ENCODE peak calls at places on chromosomes 5 and 9, in nine cellular contexts. One of them, this sample, is unnamed.

GRCh38 chr9:78356634-78357033 is 59.7 kb downstream of the PSAT1 start:
- DNase-seq in T1000: no peak
- DNase-seq in cardiac fibroblast: no peak
- DNase-seq in foreskin melanocyte: no peak
- DNase-seq in endodermal cell: no peak
- DNase-seq in LoVo: no peak
- DNase-seq in mucosa of descending colon: no peak
- DNase-seq in NCI-H1417 treated with DMSO at 0.1 percent for 48 hours: no peak
- DNase-seq in AG08396: no peak
- DNase-seq in this sample: no peak

GRCh38 chr9:136143215-136144001 is 24.7 kb upstream of the TMEM250 start:
- DNase-seq in NCI-H1417 treated with DMSO at 0.1 percent for 48 hours: no peak
- DNase-seq in cardiac fibroblast: peak
- DNase-seq in mucosa of descending colon: no peak
- DNase-seq in endodermal cell: peak
- DNase-seq in AG08396: no peak
- DNase-seq in foreskin melanocyte: no peak
- DNase-seq in T1000: no peak
- DNase-seq in LoVo: peak
- DNase-seq in this sample: no peak

GRCh38 chr5:170307575-170308465 is 10.2 kb upstream of the LCP2 start:
- DNase-seq in foreskin melanocyte: peak
- DNase-seq in NCI-H1417 treated with DMSO at 0.1 percent for 48 hours: no peak
- DNase-seq in T1000: no peak
- DNase-seq in cardiac fibroblast: peak
- DNase-seq in mucosa of descending colon: no peak
- DNase-seq in LoVo: no peak
- DNase-seq in endodermal cell: no peak
- DNase-seq in AG08396: peak
- DNase-seq in this sample: peak

GRCh38 chr9:3490957-3491356 is 34.8 kb downstream of the RFX3 start:
- DNase-seq in cardiac fibroblast: no peak
- DNase-seq in endodermal cell: no peak
- DNase-seq in mucosa of descending colon: no peak
- DNase-seq in AG08396: no peak
- DNase-seq in T1000: no peak
- DNase-seq in NCI-H1417 treated with DMSO at 0.1 percent for 48 hours: no peak
- DNase-seq in foreskin melanocyte: no peak
- DNase-seq in LoVo: no peak
- DNase-seq in this sample: no peak

GRCh38 chr9:73023025-73023541 is 70.2 kb upstream of the ALDH1A1 start:
- DNase-seq in mucosa of descending colon: no peak
- DNase-seq in T1000: no peak
- DNase-seq in NCI-H1417 treated with DMSO at 0.1 percent for 48 hours: peak
- DNase-seq in endodermal cell: peak
- DNase-seq in cardiac fibroblast: peak
- DNase-seq in LoVo: peak
- DNase-seq in foreskin melanocyte: peak
- DNase-seq in AG08396: peak
- DNase-seq in this sample: no peak

GRCh38 chr5:73139485-73139884 is 19.1 kb downstream of the TMEM171 start:
- DNase-seq in AG08396: no peak
- DNase-seq in foreskin melanocyte: no peak
- DNase-seq in mucosa of descending colon: no peak
- DNase-seq in endodermal cell: no peak
- DNase-seq in NCI-H1417 treated with DMSO at 0.1 percent for 48 hours: no peak
- DNase-seq in T1000: no peak
- DNase-seq in LoVo: no peak
- DNase-seq in cardiac fibroblast: no peak
- DNase-seq in this sample: no peak

GRCh38 chr5:52778784-52779183 is 8.9 kb upstream of the ITGA1 start:
- DNase-seq in AG08396: no peak
- DNase-seq in T1000: no peak
- DNase-seq in foreskin melanocyte: no peak
- DNase-seq in LoVo: no peak
- DNase-seq in mucosa of descending colon: no peak
- DNase-seq in cardiac fibroblast: no peak
- DNase-seq in NCI-H1417 treated with DMSO at 0.1 percent for 48 hours: no peak
- DNase-seq in endodermal cell: no peak
- DNase-seq in this sample: no peak

GRCh38 chr9:24297931-24298330 is 247.8 kb downstream of the IZUMO3 start:
- DNase-seq in cardiac fibroblast: no peak
- DNase-seq in T1000: no peak
- DNase-seq in AG08396: no peak
- DNase-seq in foreskin melanocyte: no peak
- DNase-seq in endodermal cell: no peak
- DNase-seq in LoVo: no peak
- DNase-seq in mucosa of descending colon: no peak
- DNase-seq in NCI-H1417 treated with DMSO at 0.1 percent for 48 hours: no peak
- DNase-seq in this sample: no peak

GRCh38 chr9:16921855-16922254 is 51.4 kb upstream of the BNC2 start:
- DNase-seq in NCI-H1417 treated with DMSO at 0.1 percent for 48 hours: peak
- DNase-seq in T1000: no peak
- DNase-seq in mucosa of descending colon: no peak
- DNase-seq in AG08396: no peak
- DNase-seq in endodermal cell: no peak
- DNase-seq in cardiac fibroblast: peak
- DNase-seq in foreskin melanocyte: no peak
- DNase-seq in LoVo: peak
- DNase-seq in this sample: no peak

GRCh38 chr9:134545213-134546211 is 96.1 kb upstream of the COL5A1 start:
- DNase-seq in NCI-H1417 treated with DMSO at 0.1 percent for 48 hours: no peak
- DNase-seq in cardiac fibroblast: peak
- DNase-seq in LoVo: no peak
- DNase-seq in mucosa of descending colon: peak
- DNase-seq in foreskin melanocyte: peak
- DNase-seq in T1000: no peak
- DNase-seq in endodermal cell: peak
- DNase-seq in AG08396: peak
- DNase-seq in this sample: peak

GRCh38 chr5:38426493-38426892 is 130.0 kb downstream of the LIFR start:
- DNase-seq in cardiac fibroblast: peak
- DNase-seq in mucosa of descending colon: no peak
- DNase-seq in AG08396: no peak
- DNase-seq in NCI-H1417 treated with DMSO at 0.1 percent for 48 hours: no peak
- DNase-seq in T1000: no peak
- DNase-seq in LoVo: no peak
- DNase-seq in foreskin melanocyte: no peak
- DNase-seq in endodermal cell: no peak
- DNase-seq in this sample: no peak

GRCh38 chr5:132260714-132261615 is 3.5 kb downstream of the PDLIM4 start:
- DNase-seq in LoVo: peak
- DNase-seq in endodermal cell: peak
- DNase-seq in mucosa of descending colon: no peak
- DNase-seq in NCI-H1417 treated with DMSO at 0.1 percent for 48 hours: no peak
- DNase-seq in T1000: peak
- DNase-seq in cardiac fibroblast: peak
- DNase-seq in AG08396: no peak
- DNase-seq in foreskin melanocyte: peak
- DNase-seq in this sample: peak

GRCh38 chr9:131039129-131039954 is 30.4 kb downstream of the LAMC3 start:
- DNase-seq in cardiac fibroblast: no peak
- DNase-seq in endodermal cell: no peak
- DNase-seq in mucosa of descending colon: no peak
- DNase-seq in AG08396: no peak
- DNase-seq in LoVo: no peak
- DNase-seq in foreskin melanocyte: no peak
- DNase-seq in T1000: no peak
- DNase-seq in NCI-H1417 treated with DMSO at 0.1 percent for 48 hours: no peak
- DNase-seq in this sample: no peak

GRCh38 chr5:96288166-96288844 is 144.7 kb downstream of the PCSK1 start:
- DNase-seq in NCI-H1417 treated with DMSO at 0.1 percent for 48 hours: no peak
- DNase-seq in mucosa of descending colon: no peak
- DNase-seq in AG08396: no peak
- DNase-seq in cardiac fibroblast: peak
- DNase-seq in endodermal cell: no peak
- DNase-seq in LoVo: no peak
- DNase-seq in T1000: no peak
- DNase-seq in foreskin melanocyte: no peak
- DNase-seq in this sample: no peak

GRCh38 chr5:163115011-163115410 is 322.4 kb upstream of the CCNG1 start:
- DNase-seq in T1000: no peak
- DNase-seq in endodermal cell: no peak
- DNase-seq in cardiac fibroblast: no peak
- DNase-seq in foreskin melanocyte: no peak
- DNase-seq in mucosa of descending colon: no peak
- DNase-seq in AG08396: no peak
- DNase-seq in NCI-H1417 treated with DMSO at 0.1 percent for 48 hours: no peak
- DNase-seq in LoVo: no peak
- DNase-seq in this sample: no peak

GRCh38 chr5:36059571-36060515 is 6.8 kb downstream of the UGT3A2 start:
- DNase-seq in NCI-H1417 treated with DMSO at 0.1 percent for 48 hours: no peak
- DNase-seq in cardiac fibroblast: no peak
- DNase-seq in T1000: no peak
- DNase-seq in endodermal cell: no peak
- DNase-seq in mucosa of descending colon: no peak
- DNase-seq in LoVo: peak
- DNase-seq in AG08396: no peak
- DNase-seq in foreskin melanocyte: peak
- DNase-seq in this sample: no peak

GRCh38 chr9:78865757-78866156 is 568.8 kb downstream of the PSAT1 start:
- DNase-seq in LoVo: no peak
- DNase-seq in NCI-H1417 treated with DMSO at 0.1 percent for 48 hours: peak
- DNase-seq in cardiac fibroblast: no peak
- DNase-seq in AG08396: no peak
- DNase-seq in endodermal cell: no peak
- DNase-seq in foreskin melanocyte: no peak
- DNase-seq in T1000: no peak
- DNase-seq in mucosa of descending colon: no peak
- DNase-seq in this sample: no peak